ENCODE peak calls at places on chromosomes 7 and 10, in nine cellular contexts. Q, I, W, L, S, V, Y, H and M are unnamed samples.

GRCh38 chr10:113456741-113457140 is 96.1 kb upstream of the HABP2 start:
- DNase-seq in H (no peak), Y (no peak), Q (no peak), S (no peak), L (no peak), I (no peak), W (no peak), V (no peak), M (no peak)

GRCh38 chr10:71244638-71245419 is 32.5 kb downstream of the UNC5B start:
- DNase-seq in Q (no peak), H (no peak), V (peak; percentile 98), Y (no peak), S (no peak), L (no peak), I (no peak), W (no peak), M (peak; percentile 70)

GRCh38 chr7:69269756-69270155 is 328.5 kb upstream of the AUTS2 start:
- DNase-seq in Q (no peak), V (no peak), Y (no peak), L (no peak), W (no peak), S (no peak), H (no peak), I (no peak), M (no peak)

GRCh38 chr10:131943021-131943814 is 38.5 kb downstream of the BNIP3 start:
- DNase-seq in Y (no peak), V (no peak), Q (peak; percentile 4), W (peak; percentile 61), H (peak; percentile 44), S (peak; percentile 16), L (peak; percentile 71), I (no peak), M (no peak)

GRCh38 chr10:119737827-119738226 is 12.0 kb downstream of the INPP5F start:
- DNase-seq in L (no peak), Q (no peak), I (no peak), Y (no peak), V (peak; percentile 80), S (peak; percentile 52), H (peak; percentile 86), W (peak; percentile 70), M (peak; percentile 87)

GRCh38 chr7:28029036-28029435 is 151.6 kb downstream of the JAZF1 start:
- DNase-seq in H (no peak), S (no peak), V (peak; percentile 79), Y (no peak), I (no peak), L (no peak), W (no peak), Q (no peak), M (peak; percentile 30)

GRCh38 chr10:13890617-13891541 is 304.1 kb downstream of the PRPF18 start:
- DNase-seq in I (no peak), Y (no peak), L (peak; percentile 55), V (peak; percentile 47), W (no peak), S (no peak), Q (no peak), H (no peak), M (peak; percentile 51)

GRCh38 chr10:8312861-8313260 is 258.4 kb downstream of the GATA3 start:
- DNase-seq in H (no peak), Q (no peak), W (no peak), V (no peak), Y (no peak), S (no peak), L (no peak), I (peak; percentile 4), M (peak; percentile 87)

GRCh38 chr10:33136781-33137180 is 178.8 kb upstream of the ITGB1 start:
- DNase-seq in S (no peak), H (peak; percentile 31), I (no peak), Y (no peak), L (no peak), Q (no peak), W (no peak), V (peak; percentile 68), M (peak; percentile 95)

GRCh38 chr10:7312179-7312857 is 98.5 kb downstream of the SFMBT2 start:
- DNase-seq in Q (no peak), L (no peak), Y (no peak), H (no peak), V (no peak), S (no peak), I (no peak), W (no peak), M (no peak)

GRCh38 chr7:131890191-131890590 is 333.8 kb upstream of the PODXL start:
- DNase-seq in H (no peak), Q (no peak), L (no peak), S (no peak), W (no peak), Y (no peak), I (peak; percentile 28), V (no peak), M (no peak)

GRCh38 chr7:122132341-122132740 is 11.7 kb downstream of the AASS start:
- DNase-seq in H (no peak), Y (no peak), I (no peak), V (peak; percentile 71), W (no peak), Q (no peak), L (no peak), S (no peak), M (peak; percentile 78)

GRCh38 chr7:118754608-118755007 is 530.1 kb downstream of the ANKRD7 start:
- DNase-seq in Q (no peak), I (no peak), Y (no peak), S (no peak), L (no peak), H (no peak), W (no peak), V (no peak), M (no peak)

GRCh38 chr10:122461367-122461728 is at the start of gene HTRA1:
- DNase-seq in Q (no peak), W (no peak), S (peak; percentile 61), I (no peak), H (peak; percentile 77), L (peak; percentile 66), Y (no peak), V (peak; percentile 73), M (no peak)

GRCh38 chr7:101863598-101863997 is 46.2 kb downstream of the CUX1 start:
- DNase-seq in Q (no peak), H (no peak), I (no peak), S (no peak), V (no peak), L (no peak), W (peak; percentile 12), Y (no peak), M (no peak)